ENCODE peak calls at places on chromosomes 3 and 15, in four cellular contexts. One of them, this sample, is unnamed.

GRCh38 chr3:196772102-196772501 is 32.4 kb downstream of the PAK2 start:
- DNase-seq in K562: no peak
- DNase-seq in GM12878: no peak
- DNase-seq in H1: no peak
- DNase-seq in this sample: no peak

GRCh38 chr15:66982816-66983215 is 82.6 kb upstream of the SMAD3 start:
- DNase-seq in K562: peak
- DNase-seq in GM12878: no peak
- DNase-seq in H1: peak
- DNase-seq in this sample: no peak

GRCh38 chr3:160707187-160707789 is 30.3 kb downstream of the ARL14 start:
- DNase-seq in K562: no peak
- DNase-seq in GM12878: peak
- DNase-seq in H1: no peak
- DNase-seq in this sample: peak

GRCh38 chr3:45579251-45579650 is 15.3 kb upstream of the LIMD1 start:
- DNase-seq in K562: no peak
- DNase-seq in GM12878: no peak
- DNase-seq in H1: no peak
- DNase-seq in this sample: no peak

GRCh38 chr3:86929046-86929445 is 61.9 kb downstream of the VGLL3 start:
- DNase-seq in K562: no peak
- DNase-seq in GM12878: no peak
- DNase-seq in H1: no peak
- DNase-seq in this sample: no peak

GRCh38 chr3:147191795-147192385 is 214.5 kb downstream of the ZIC4 start:
- DNase-seq in K562: peak
- DNase-seq in GM12878: peak
- DNase-seq in H1: peak
- DNase-seq in this sample: peak

GRCh38 chr15:53072077-53072476 is 281.9 kb upstream of the ONECUT1 start:
- DNase-seq in K562: no peak
- DNase-seq in GM12878: no peak
- DNase-seq in H1: peak
- DNase-seq in this sample: peak

GRCh38 chr15:52200831-52201365 is 9.7 kb upstream of the GNB5 start:
- DNase-seq in K562: no peak
- DNase-seq in GM12878: no peak
- DNase-seq in H1: no peak
- DNase-seq in this sample: no peak

GRCh38 chr15:82999426-82999825 is 12.0 kb downstream of the C15orf40 start:
- DNase-seq in K562: no peak
- DNase-seq in GM12878: no peak
- DNase-seq in H1: peak
- DNase-seq in this sample: no peak

GRCh38 chr3:29280675-29281264 is at the start of gene RBMS3:
- DNase-seq in K562: no peak
- DNase-seq in GM12878: peak
- DNase-seq in H1: peak
- DNase-seq in this sample: peak

GRCh38 chr3:127801914-127802313 is 20.4 kb downstream of the MGLL start:
- DNase-seq in K562: no peak
- DNase-seq in GM12878: no peak
- DNase-seq in H1: no peak
- DNase-seq in this sample: no peak

GRCh38 chr3:127800508-127800907 is 21.8 kb downstream of the MGLL start:
- DNase-seq in K562: no peak
- DNase-seq in GM12878: no peak
- DNase-seq in H1: no peak
- DNase-seq in this sample: no peak

GRCh38 chr3:127798716-127799115 is 23.6 kb downstream of the MGLL start:
- DNase-seq in K562: no peak
- DNase-seq in GM12878: no peak
- DNase-seq in H1: no peak
- DNase-seq in this sample: no peak

GRCh38 chr3:127796751-127797150 is 25.6 kb downstream of the MGLL start:
- DNase-seq in K562: no peak
- DNase-seq in GM12878: no peak
- DNase-seq in H1: no peak
- DNase-seq in this sample: no peak

GRCh38 chr3:127799476-127800222 is 22.7 kb downstream of the MGLL start:
- DNase-seq in K562: no peak
- DNase-seq in GM12878: no peak
- DNase-seq in H1: no peak
- DNase-seq in this sample: peak
- TF ChIP-seq EGR1 in K562: no peak
- TF ChIP-seq EGR1 in GM12878: no peak
- TF ChIP-seq EGR1 in H1: no peak
- TF ChIP-seq EGR1 in this sample: no peak

DNA sequence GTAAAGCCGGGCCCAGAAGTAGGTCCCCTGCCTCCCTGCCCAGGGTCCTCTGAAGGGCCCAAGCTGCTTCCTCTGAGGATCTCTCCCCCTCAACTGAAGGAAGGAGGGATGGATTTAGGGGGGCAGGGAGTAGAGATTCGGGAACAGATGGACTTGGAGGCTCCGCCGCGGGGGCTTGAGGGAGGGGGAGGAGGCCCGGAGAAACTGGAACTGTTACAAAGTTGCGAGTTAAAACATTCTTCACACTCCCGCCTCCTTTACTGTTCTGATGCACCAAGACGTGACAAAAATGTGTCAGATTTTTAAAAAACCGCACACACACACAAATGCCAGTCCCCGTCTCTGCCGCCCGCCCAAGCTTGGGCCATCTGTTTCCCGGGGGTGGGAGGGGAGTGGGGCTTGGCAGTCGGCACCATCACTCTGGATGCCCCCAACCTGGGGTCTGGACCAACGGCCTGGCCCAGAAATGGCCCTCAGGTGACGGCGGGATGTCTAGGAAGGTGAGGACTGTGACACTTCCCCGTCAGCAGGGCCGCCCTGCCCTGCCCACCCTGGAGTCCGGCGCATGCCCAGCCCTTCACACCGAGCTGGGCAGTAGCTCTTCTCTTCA is 25.0 kb upstream of the LINGO1 start:
- DNase-seq in K562: no peak
- DNase-seq in GM12878: no peak
- DNase-seq in H1: no peak
- DNase-seq in this sample: no peak
- TF ChIP-seq EZH2 in K562: no peak
- TF ChIP-seq EZH2 in GM12878: no peak
- TF ChIP-seq EZH2 in H1: no peak
- TF ChIP-seq EZH2 in this sample: no peak

DNA sequence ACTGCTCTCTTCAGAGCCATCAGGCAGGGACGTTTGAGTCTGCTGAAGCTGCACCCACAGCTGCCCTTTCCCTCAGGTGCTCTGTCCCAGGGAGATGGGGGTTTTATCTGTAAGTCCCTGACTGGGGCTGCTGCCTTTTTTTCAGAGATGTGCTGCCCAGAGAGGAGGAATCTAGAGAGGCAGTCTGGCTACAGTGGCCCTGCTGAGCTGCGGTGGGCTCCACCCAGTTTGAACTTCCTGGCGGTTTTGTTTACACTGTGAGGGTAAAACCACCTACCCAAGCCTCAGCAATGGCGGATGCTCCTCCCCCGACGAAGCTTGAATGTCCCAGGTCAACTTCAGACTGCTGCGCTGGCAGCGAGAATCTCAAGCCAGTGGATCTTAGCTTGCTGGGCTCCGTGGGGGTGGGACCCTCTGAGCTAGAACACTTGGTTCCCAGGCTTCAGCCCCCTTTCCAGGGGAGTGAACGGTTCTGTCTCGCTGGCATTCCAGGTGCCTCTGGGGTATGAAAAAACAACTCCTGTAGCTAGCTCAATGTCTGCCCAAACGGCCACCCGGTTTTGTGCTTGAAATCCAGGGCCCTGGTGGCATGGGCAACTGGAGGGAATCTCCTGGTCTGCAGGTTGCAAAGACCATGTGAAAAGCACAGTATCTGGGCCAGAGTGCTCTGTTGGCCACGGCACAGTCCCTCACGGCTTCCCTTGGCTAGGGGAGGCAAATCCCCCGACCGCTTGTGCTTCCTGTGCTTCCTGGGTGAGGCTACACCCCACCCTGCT is 21.1 kb upstream of the ST6GAL1 start:
- DNase-seq in K562: peak
- DNase-seq in GM12878: no peak
- DNase-seq in H1: no peak
- DNase-seq in this sample: no peak
- TF ChIP-seq ZNF274 in K562: no peak
- TF ChIP-seq ZNF274 in GM12878: no peak
- TF ChIP-seq ZNF274 in H1: no peak
- TF ChIP-seq ZNF274 in this sample: no peak

GRCh38 chr3:172126741-172127140 is 87.4 kb downstream of the FNDC3B start:
- DNase-seq in K562: no peak
- DNase-seq in GM12878: no peak
- DNase-seq in H1: no peak
- DNase-seq in this sample: no peak

GRCh38 chr3:172124271-172124670 is 84.9 kb downstream of the FNDC3B start:
- DNase-seq in K562: no peak
- DNase-seq in GM12878: no peak
- DNase-seq in H1: no peak
- DNase-seq in this sample: no peak

GRCh38 chr3:172127141-172127540 is 87.8 kb downstream of the FNDC3B start:
- DNase-seq in K562: no peak
- DNase-seq in GM12878: no peak
- DNase-seq in H1: no peak
- DNase-seq in this sample: no peak

GRCh38 chr3:172125053-172125452 is 85.7 kb downstream of the FNDC3B start:
- DNase-seq in K562: no peak
- DNase-seq in GM12878: no peak
- DNase-seq in H1: no peak
- DNase-seq in this sample: no peak

GRCh38 chr3:172125963-172126403 is 86.6 kb downstream of the FNDC3B start:
- DNase-seq in K562: no peak
- DNase-seq in GM12878: no peak
- DNase-seq in H1: no peak
- DNase-seq in this sample: no peak
- TF ChIP-seq EGR1 in K562: no peak
- TF ChIP-seq EGR1 in GM12878: no peak
- TF ChIP-seq EGR1 in H1: no peak
- TF ChIP-seq EGR1 in this sample: no peak

DNA sequence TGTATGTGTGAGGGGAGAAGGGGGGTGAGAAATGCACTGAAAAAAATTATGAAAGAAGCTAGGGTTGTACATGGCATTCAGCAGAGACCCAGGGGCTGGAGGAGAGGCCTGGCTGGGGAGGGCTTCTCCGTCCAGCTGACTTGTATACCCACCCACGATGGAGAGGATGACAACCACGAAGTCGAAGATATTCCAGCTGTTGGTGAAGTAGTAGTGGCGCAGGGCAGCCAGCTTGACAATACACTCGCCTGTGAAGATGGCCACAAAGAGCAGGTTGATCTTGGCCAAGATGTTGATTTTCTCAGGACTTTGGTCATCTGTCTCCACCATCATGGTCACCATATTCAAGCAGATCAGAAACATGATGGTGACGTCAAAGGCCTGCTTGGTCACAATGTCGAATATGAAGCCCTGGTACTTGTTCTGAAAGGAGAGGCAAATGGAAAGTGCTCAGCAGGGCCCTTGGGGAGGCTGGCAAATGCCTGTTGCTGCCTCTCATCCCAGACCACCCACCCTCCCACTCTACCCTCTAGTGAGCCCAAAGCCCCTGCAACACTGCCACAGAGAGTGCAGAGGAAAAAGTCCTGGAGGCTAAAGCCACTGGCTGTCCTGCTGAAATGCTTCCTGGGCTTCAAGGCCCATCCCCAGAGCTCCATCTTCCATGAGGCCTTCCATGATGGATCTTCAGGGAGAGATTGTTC is 58.1 kb downstream of the EXOG start:
- DNase-seq in K562: no peak
- DNase-seq in GM12878: no peak
- DNase-seq in H1: no peak
- DNase-seq in this sample: no peak
- TF ChIP-seq EZH2 in K562: no peak
- TF ChIP-seq EZH2 in GM12878: no peak
- TF ChIP-seq EZH2 in H1: no peak
- TF ChIP-seq EZH2 in this sample: no peak

GRCh38 chr15:101406796-101407195 is 82.7 kb downstream of the PCSK6 start:
- DNase-seq in K562: no peak
- DNase-seq in GM12878: no peak
- DNase-seq in H1: peak
- DNase-seq in this sample: no peak

GRCh38 chr15:101404245-101404644 is 85.3 kb downstream of the PCSK6 start:
- DNase-seq in K562: no peak
- DNase-seq in GM12878: no peak
- DNase-seq in H1: no peak
- DNase-seq in this sample: no peak

GRCh38 chr15:101407439-101407838 is 82.1 kb downstream of the PCSK6 start:
- DNase-seq in K562: no peak
- DNase-seq in GM12878: peak
- DNase-seq in H1: peak
- DNase-seq in this sample: no peak

GRCh38 chr15:101407966-101408775 is 81.3 kb downstream of the PCSK6 start:
- DNase-seq in K562: no peak
- DNase-seq in GM12878: no peak
- DNase-seq in H1: peak
- DNase-seq in this sample: no peak

DNA sequence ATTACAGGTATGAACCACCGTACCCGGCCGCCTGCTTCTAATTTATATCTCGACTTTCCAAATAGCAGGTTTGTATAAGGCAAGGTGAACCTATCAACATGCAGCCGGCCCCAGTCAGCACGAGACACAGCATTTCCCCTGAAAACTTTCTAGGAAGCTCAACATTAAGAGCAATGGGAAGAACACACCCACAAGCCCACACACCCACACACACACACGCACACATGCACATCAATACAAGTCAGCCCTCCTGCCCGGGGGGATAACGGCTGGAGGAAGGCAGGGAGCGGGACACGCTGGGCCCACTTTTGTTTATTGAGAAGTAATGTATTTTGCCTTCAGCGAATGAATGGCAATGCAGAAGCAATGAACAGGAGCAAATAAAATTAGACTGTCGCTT is 83.5 kb downstream of the PCSK6 start:
- DNase-seq in K562: no peak
- DNase-seq in GM12878: no peak
- DNase-seq in H1: peak
- DNase-seq in this sample: no peak
- TF ChIP-seq ZNF274 in K562: no peak
- TF ChIP-seq ZNF274 in GM12878: no peak
- TF ChIP-seq ZNF274 in H1: no peak
- TF ChIP-seq ZNF274 in this sample: no peak